ENCODE peak calls at places on chromosomes 11 and 22, in four cellular contexts. J is activated T-cell treated with anti-CD3 and anti-CD28 coated beads, Interleukin-2, amount 50 U/mL, for 24 hours; G is effector CD4-positive, alpha-beta T cell; C is Right ventricle myocardium superior. K is an unnamed sample.

GRCh38 chr11:111194789-111195188 is 50.7 kb upstream of the POU2AF2 start:
- DNase-seq in C (no peak), G (no peak), J (no peak), K (no peak)

GRCh38 chr11:1109101-1109917 is 34.6 kb downstream of the MUC2 start:
- DNase-seq in G (no peak), J (no peak), C (peak; percentile 13), K (no peak)

GRCh38 chr22:27726726-27727449 is 74.7 kb downstream of the MN1 start:
- DNase-seq in C (peak; percentile 82), G (no peak), J (no peak), K (peak; percentile 77)

GRCh38 chr11:118305726-118306125 is 1.2 kb downstream of the CD3E start:
- DNase-seq in J (peak; percentile 58), G (peak; percentile 36), C (no peak), K (no peak)

GRCh38 chr22:30491381-30491780 is 14.1 kb downstream of the SEC14L4 start:
- DNase-seq in J (no peak), C (no peak), G (no peak), K (no peak)

GRCh38 chr11:15074206-15075161 is 1.1 kb downstream of the CALCB start:
- DNase-seq in J (peak; percentile 94), G (peak; percentile 73), C (peak; percentile 93), K (peak; percentile 85)

GRCh38 chr11:20529757-20530156 is 69.7 kb upstream of the SLC6A5 start:
- DNase-seq in J (no peak), C (no peak), G (no peak), K (no peak)

GRCh38 chr22:25365491-25366261 is 146.2 kb downstream of the CRYBB2 start:
- DNase-seq in G (no peak), J (no peak), C (peak; percentile 49), K (no peak)

GRCh38 chr11:69081180-69081579 is 32.4 kb downstream of the TPCN2 start:
- DNase-seq in C (no peak), G (no peak), J (no peak), K (no peak)

GRCh38 chr22:28005513-28005912 is 86.5 kb upstream of the PITPNB start:
- DNase-seq in G (no peak), C (peak; percentile 76), J (no peak), K (no peak)

GRCh38 chr11:36343436-36343835 is 47.3 kb downstream of the PRR5L start:
- DNase-seq in C (no peak), J (no peak), G (no peak), K (no peak)

GRCh38 chr22:49751318-49751967 is 76.2 kb downstream of the BRD1 start:
- DNase-seq in J (no peak), C (no peak), G (no peak), K (no peak)

GRCh38 chr11:64851831-64852337 is 7.4 kb upstream of the CDC42BPG start:
- DNase-seq in J (peak; percentile 48), G (no peak), C (no peak), K (no peak)

GRCh38 chr11:22976146-22976545 is 115.9 kb upstream of the CCDC179 start:
- DNase-seq in J (no peak), C (no peak), G (no peak), K (no peak)

GRCh38 chr11:69447786-69448185 is 33.7 kb upstream of the LINC01488 start:
- DNase-seq in J (no peak), C (peak; percentile 27), G (no peak), K (no peak)

GRCh38 chr22:36772451-36772850 is 3.5 kb downstream of the IFT27 start:
- DNase-seq in C (no peak), G (no peak), J (no peak), K (no peak)

GRCh38 chr11:82890002-82890341 is 10.3 kb downstream of the PRCP start:
- DNase-seq in J (no peak), G (no peak), C (no peak), K (no peak)

GRCh38 chr22:28345304-28345703 is 334.3 kb downstream of the TTC28 start:
- DNase-seq in J (no peak), G (no peak), C (peak; percentile 43), K (no peak)

GRCh38 chr11:15688351-15688792 is 573.6 kb downstream of the INSC start:
- DNase-seq in J (no peak), G (no peak), C (peak; percentile 78), K (no peak)

GRCh38 chr22:50250249-50250554 is 863 bp downstream of the HDAC10 start:
- DNase-seq in C (no peak), J (no peak), G (no peak), K (no peak)

GRCh38 chr11:73143126-73143838 is 1.2 kb upstream of the FCHSD2 start:
- DNase-seq in C (no peak), J (no peak), G (no peak), K (no peak)

GRCh38 chr11:75313457-75314272 is 37.8 kb downstream of the ARRB1 start:
- DNase-seq in J (no peak), G (no peak), C (peak; percentile 75), K (no peak)

GRCh38 chr11:62556872-62557631 is 10.4 kb upstream of the AHNAK start:
- DNase-seq in G (peak; percentile 40), J (no peak), C (no peak), K (no peak)

GRCh38 chr22:45096256-45096907 is 67.3 kb upstream of the NUP50 start:
- DNase-seq in J (peak; percentile 65), C (no peak), G (no peak), K (peak; percentile 60)

GRCh38 chr22:50270302-50271010 is at the start of gene MAPK11:
- DNase-seq in G (peak; percentile 66), J (peak; percentile 81), C (peak; percentile 83), K (peak; percentile 66)

GRCh38 chr22:37333724-37334460 is 51.6 kb downstream of the CYTH4 start:
- DNase-seq in C (no peak), G (no peak), J (no peak), K (no peak)

GRCh38 chr11:66956689-66957290 is 1.4 kb downstream of the PC start:
- DNase-seq in J (peak; percentile 33), G (no peak), C (no peak), K (no peak)

GRCh38 chr11:63951779-63952536 is 13.2 kb downstream of the NAA40 start:
- DNase-seq in J (peak; percentile 45), C (no peak), G (no peak), K (no peak)